ENCODE peak calls at places on chromosomes 4 and X, in ten cellular contexts. One of them, this sample, is unnamed.

GRCh38 chrX:125205084-125205917 is 114.4 kb upstream of the TEX13C start:
- DNase-seq in C1 segment of cervical spinal cord: no peak
- DNase-seq in upper lobe of right lung: no peak
- DNase-seq in Caco-2: no peak
- DNase-seq in stimulated activated CD4-positive, alpha-beta T cell treated with anti-CD3 and anti-CD28 coated beads, TNF-alpha, amount 100 ng/mL, for 1 hour: no peak
- DNase-seq in NCI-H1417: peak
- DNase-seq in mesendoderm: peak
- DNase-seq in NK-92 treated with Interleukin-12 subunit alpha and Interleukin-12 subunit beta, amount 100 ng/mL, for 24 hours: no peak
- DNase-seq in lower lobe of right lung: peak
- DNase-seq in activated T-helper 1 cell treated with anti-CD3 and anti-CD28 coated beads, Interleukin-2, amount 50 U/mL, for 16 hours: no peak
- DNase-seq in this sample: peak

GRCh38 chr4:163681208-163681821 is 186.8 kb downstream of the TMA16 start:
- DNase-seq in lower lobe of right lung: no peak
- DNase-seq in NK-92 treated with Interleukin-12 subunit alpha and Interleukin-12 subunit beta, amount 100 ng/mL, for 24 hours: peak
- DNase-seq in Caco-2: no peak
- DNase-seq in stimulated activated CD4-positive, alpha-beta T cell treated with anti-CD3 and anti-CD28 coated beads, TNF-alpha, amount 100 ng/mL, for 1 hour: no peak
- DNase-seq in NCI-H1417: no peak
- DNase-seq in C1 segment of cervical spinal cord: no peak
- DNase-seq in activated T-helper 1 cell treated with anti-CD3 and anti-CD28 coated beads, Interleukin-2, amount 50 U/mL, for 16 hours: no peak
- DNase-seq in mesendoderm: peak
- DNase-seq in upper lobe of right lung: no peak
- DNase-seq in this sample: no peak

GRCh38 chrX:70720721-70721120 is 187.8 kb downstream of the TEX11 start:
- DNase-seq in activated T-helper 1 cell treated with anti-CD3 and anti-CD28 coated beads, Interleukin-2, amount 50 U/mL, for 16 hours: no peak
- DNase-seq in upper lobe of right lung: no peak
- DNase-seq in NK-92 treated with Interleukin-12 subunit alpha and Interleukin-12 subunit beta, amount 100 ng/mL, for 24 hours: no peak
- DNase-seq in mesendoderm: no peak
- DNase-seq in C1 segment of cervical spinal cord: no peak
- DNase-seq in Caco-2: no peak
- DNase-seq in stimulated activated CD4-positive, alpha-beta T cell treated with anti-CD3 and anti-CD28 coated beads, TNF-alpha, amount 100 ng/mL, for 1 hour: no peak
- DNase-seq in lower lobe of right lung: no peak
- DNase-seq in NCI-H1417: no peak
- DNase-seq in this sample: no peak

GRCh38 chr4:67122029-67122428 is 423.3 kb downstream of the CENPC start:
- DNase-seq in upper lobe of right lung: no peak
- DNase-seq in NCI-H1417: no peak
- DNase-seq in lower lobe of right lung: no peak
- DNase-seq in stimulated activated CD4-positive, alpha-beta T cell treated with anti-CD3 and anti-CD28 coated beads, TNF-alpha, amount 100 ng/mL, for 1 hour: no peak
- DNase-seq in mesendoderm: peak
- DNase-seq in Caco-2: no peak
- DNase-seq in activated T-helper 1 cell treated with anti-CD3 and anti-CD28 coated beads, Interleukin-2, amount 50 U/mL, for 16 hours: no peak
- DNase-seq in C1 segment of cervical spinal cord: no peak
- DNase-seq in NK-92 treated with Interleukin-12 subunit alpha and Interleukin-12 subunit beta, amount 100 ng/mL, for 24 hours: no peak
- DNase-seq in this sample: no peak

GRCh38 chr4:48017108-48017527 is 546 bp downstream of the NIPAL1 start:
- DNase-seq in mesendoderm: peak
- DNase-seq in NK-92 treated with Interleukin-12 subunit alpha and Interleukin-12 subunit beta, amount 100 ng/mL, for 24 hours: no peak
- DNase-seq in NCI-H1417: peak
- DNase-seq in lower lobe of right lung: peak
- DNase-seq in activated T-helper 1 cell treated with anti-CD3 and anti-CD28 coated beads, Interleukin-2, amount 50 U/mL, for 16 hours: peak
- DNase-seq in Caco-2: peak
- DNase-seq in upper lobe of right lung: peak
- DNase-seq in C1 segment of cervical spinal cord: no peak
- DNase-seq in stimulated activated CD4-positive, alpha-beta T cell treated with anti-CD3 and anti-CD28 coated beads, TNF-alpha, amount 100 ng/mL, for 1 hour: peak
- DNase-seq in this sample: peak

GRCh38 chr4:87704000-87704399 is 53.9 kb downstream of the DMP1 start:
- DNase-seq in NK-92 treated with Interleukin-12 subunit alpha and Interleukin-12 subunit beta, amount 100 ng/mL, for 24 hours: no peak
- DNase-seq in stimulated activated CD4-positive, alpha-beta T cell treated with anti-CD3 and anti-CD28 coated beads, TNF-alpha, amount 100 ng/mL, for 1 hour: no peak
- DNase-seq in activated T-helper 1 cell treated with anti-CD3 and anti-CD28 coated beads, Interleukin-2, amount 50 U/mL, for 16 hours: no peak
- DNase-seq in Caco-2: no peak
- DNase-seq in lower lobe of right lung: no peak
- DNase-seq in C1 segment of cervical spinal cord: no peak
- DNase-seq in mesendoderm: no peak
- DNase-seq in NCI-H1417: no peak
- DNase-seq in upper lobe of right lung: no peak
- DNase-seq in this sample: no peak

GRCh38 chrX:153700376-153700945 is 12.7 kb downstream of the SLC6A8 start:
- DNase-seq in mesendoderm: no peak
- DNase-seq in NK-92 treated with Interleukin-12 subunit alpha and Interleukin-12 subunit beta, amount 100 ng/mL, for 24 hours: no peak
- DNase-seq in stimulated activated CD4-positive, alpha-beta T cell treated with anti-CD3 and anti-CD28 coated beads, TNF-alpha, amount 100 ng/mL, for 1 hour: no peak
- DNase-seq in Caco-2: no peak
- DNase-seq in upper lobe of right lung: no peak
- DNase-seq in lower lobe of right lung: no peak
- DNase-seq in NCI-H1417: no peak
- DNase-seq in activated T-helper 1 cell treated with anti-CD3 and anti-CD28 coated beads, Interleukin-2, amount 50 U/mL, for 16 hours: no peak
- DNase-seq in C1 segment of cervical spinal cord: no peak
- DNase-seq in this sample: no peak

GRCh38 chr4:71261633-71262121 is 77.1 kb upstream of the SLC4A4 start:
- DNase-seq in activated T-helper 1 cell treated with anti-CD3 and anti-CD28 coated beads, Interleukin-2, amount 50 U/mL, for 16 hours: no peak
- DNase-seq in lower lobe of right lung: no peak
- DNase-seq in stimulated activated CD4-positive, alpha-beta T cell treated with anti-CD3 and anti-CD28 coated beads, TNF-alpha, amount 100 ng/mL, for 1 hour: no peak
- DNase-seq in C1 segment of cervical spinal cord: no peak
- DNase-seq in NCI-H1417: no peak
- DNase-seq in NK-92 treated with Interleukin-12 subunit alpha and Interleukin-12 subunit beta, amount 100 ng/mL, for 24 hours: no peak
- DNase-seq in upper lobe of right lung: no peak
- DNase-seq in mesendoderm: no peak
- DNase-seq in Caco-2: no peak
- DNase-seq in this sample: no peak

GRCh38 chr4:128858875-128859696 is 49.6 kb downstream of the JADE1 start:
- DNase-seq in mesendoderm: no peak
- DNase-seq in Caco-2: no peak
- DNase-seq in NK-92 treated with Interleukin-12 subunit alpha and Interleukin-12 subunit beta, amount 100 ng/mL, for 24 hours: no peak
- DNase-seq in upper lobe of right lung: no peak
- DNase-seq in lower lobe of right lung: no peak
- DNase-seq in activated T-helper 1 cell treated with anti-CD3 and anti-CD28 coated beads, Interleukin-2, amount 50 U/mL, for 16 hours: no peak
- DNase-seq in NCI-H1417: no peak
- DNase-seq in C1 segment of cervical spinal cord: no peak
- DNase-seq in stimulated activated CD4-positive, alpha-beta T cell treated with anti-CD3 and anti-CD28 coated beads, TNF-alpha, amount 100 ng/mL, for 1 hour: no peak
- DNase-seq in this sample: no peak

GRCh38 chrX:56802428-56802827 is 73.4 kb downstream of the NBDY start:
- DNase-seq in C1 segment of cervical spinal cord: no peak
- DNase-seq in NCI-H1417: no peak
- DNase-seq in NK-92 treated with Interleukin-12 subunit alpha and Interleukin-12 subunit beta, amount 100 ng/mL, for 24 hours: no peak
- DNase-seq in mesendoderm: no peak
- DNase-seq in activated T-helper 1 cell treated with anti-CD3 and anti-CD28 coated beads, Interleukin-2, amount 50 U/mL, for 16 hours: no peak
- DNase-seq in stimulated activated CD4-positive, alpha-beta T cell treated with anti-CD3 and anti-CD28 coated beads, TNF-alpha, amount 100 ng/mL, for 1 hour: no peak
- DNase-seq in lower lobe of right lung: no peak
- DNase-seq in upper lobe of right lung: no peak
- DNase-seq in Caco-2: no peak
- DNase-seq in this sample: no peak

GRCh38 chr4:80202190-80202711 is 4.9 kb downstream of the PRDM8 start:
- DNase-seq in upper lobe of right lung: peak
- DNase-seq in stimulated activated CD4-positive, alpha-beta T cell treated with anti-CD3 and anti-CD28 coated beads, TNF-alpha, amount 100 ng/mL, for 1 hour: peak
- DNase-seq in NK-92 treated with Interleukin-12 subunit alpha and Interleukin-12 subunit beta, amount 100 ng/mL, for 24 hours: peak
- DNase-seq in NCI-H1417: peak
- DNase-seq in activated T-helper 1 cell treated with anti-CD3 and anti-CD28 coated beads, Interleukin-2, amount 50 U/mL, for 16 hours: peak
- DNase-seq in lower lobe of right lung: peak
- DNase-seq in C1 segment of cervical spinal cord: no peak
- DNase-seq in Caco-2: peak
- DNase-seq in mesendoderm: peak
- DNase-seq in this sample: peak

GRCh38 chr4:112747035-112747434 is 110.1 kb downstream of the LARP7 start:
- DNase-seq in Caco-2: no peak
- DNase-seq in stimulated activated CD4-positive, alpha-beta T cell treated with anti-CD3 and anti-CD28 coated beads, TNF-alpha, amount 100 ng/mL, for 1 hour: no peak
- DNase-seq in NCI-H1417: no peak
- DNase-seq in activated T-helper 1 cell treated with anti-CD3 and anti-CD28 coated beads, Interleukin-2, amount 50 U/mL, for 16 hours: no peak
- DNase-seq in lower lobe of right lung: no peak
- DNase-seq in C1 segment of cervical spinal cord: no peak
- DNase-seq in upper lobe of right lung: no peak
- DNase-seq in mesendoderm: peak
- DNase-seq in NK-92 treated with Interleukin-12 subunit alpha and Interleukin-12 subunit beta, amount 100 ng/mL, for 24 hours: no peak
- DNase-seq in this sample: no peak

GRCh38 chr4:152357206-152357605 is 178.7 kb downstream of the FBXW7 start:
- DNase-seq in Caco-2: no peak
- DNase-seq in mesendoderm: no peak
- DNase-seq in activated T-helper 1 cell treated with anti-CD3 and anti-CD28 coated beads, Interleukin-2, amount 50 U/mL, for 16 hours: no peak
- DNase-seq in NCI-H1417: no peak
- DNase-seq in upper lobe of right lung: peak
- DNase-seq in lower lobe of right lung: peak
- DNase-seq in NK-92 treated with Interleukin-12 subunit alpha and Interleukin-12 subunit beta, amount 100 ng/mL, for 24 hours: no peak
- DNase-seq in stimulated activated CD4-positive, alpha-beta T cell treated with anti-CD3 and anti-CD28 coated beads, TNF-alpha, amount 100 ng/mL, for 1 hour: no peak
- DNase-seq in C1 segment of cervical spinal cord: no peak
- DNase-seq in this sample: no peak

GRCh38 chrX:151753313-151754041 is 18.9 kb downstream of the CNGA2 start:
- DNase-seq in lower lobe of right lung: peak
- DNase-seq in NK-92 treated with Interleukin-12 subunit alpha and Interleukin-12 subunit beta, amount 100 ng/mL, for 24 hours: no peak
- DNase-seq in stimulated activated CD4-positive, alpha-beta T cell treated with anti-CD3 and anti-CD28 coated beads, TNF-alpha, amount 100 ng/mL, for 1 hour: no peak
- DNase-seq in upper lobe of right lung: peak
- DNase-seq in C1 segment of cervical spinal cord: no peak
- DNase-seq in mesendoderm: peak
- DNase-seq in activated T-helper 1 cell treated with anti-CD3 and anti-CD28 coated beads, Interleukin-2, amount 50 U/mL, for 16 hours: no peak
- DNase-seq in Caco-2: peak
- DNase-seq in NCI-H1417: peak
- DNase-seq in this sample: peak

GRCh38 chrX:38610839-38611238 is 49.5 kb downstream of the TSPAN7 start:
- DNase-seq in activated T-helper 1 cell treated with anti-CD3 and anti-CD28 coated beads, Interleukin-2, amount 50 U/mL, for 16 hours: no peak
- DNase-seq in stimulated activated CD4-positive, alpha-beta T cell treated with anti-CD3 and anti-CD28 coated beads, TNF-alpha, amount 100 ng/mL, for 1 hour: no peak
- DNase-seq in lower lobe of right lung: no peak
- DNase-seq in Caco-2: no peak
- DNase-seq in upper lobe of right lung: no peak
- DNase-seq in mesendoderm: no peak
- DNase-seq in NCI-H1417: no peak
- DNase-seq in NK-92 treated with Interleukin-12 subunit alpha and Interleukin-12 subunit beta, amount 100 ng/mL, for 24 hours: no peak
- DNase-seq in C1 segment of cervical spinal cord: no peak
- DNase-seq in this sample: no peak

GRCh38 chrX:80550722-80551121 is 130.5 kb downstream of the TENT5D start:
- DNase-seq in NCI-H1417: no peak
- DNase-seq in stimulated activated CD4-positive, alpha-beta T cell treated with anti-CD3 and anti-CD28 coated beads, TNF-alpha, amount 100 ng/mL, for 1 hour: no peak
- DNase-seq in upper lobe of right lung: no peak
- DNase-seq in NK-92 treated with Interleukin-12 subunit alpha and Interleukin-12 subunit beta, amount 100 ng/mL, for 24 hours: no peak
- DNase-seq in activated T-helper 1 cell treated with anti-CD3 and anti-CD28 coated beads, Interleukin-2, amount 50 U/mL, for 16 hours: no peak
- DNase-seq in lower lobe of right lung: no peak
- DNase-seq in Caco-2: no peak
- DNase-seq in C1 segment of cervical spinal cord: no peak
- DNase-seq in mesendoderm: peak
- DNase-seq in this sample: no peak

GRCh38 chr4:106287353-106287969 is 28.5 kb downstream of the TBCK start:
- DNase-seq in lower lobe of right lung: no peak
- DNase-seq in NK-92 treated with Interleukin-12 subunit alpha and Interleukin-12 subunit beta, amount 100 ng/mL, for 24 hours: peak
- DNase-seq in activated T-helper 1 cell treated with anti-CD3 and anti-CD28 coated beads, Interleukin-2, amount 50 U/mL, for 16 hours: no peak
- DNase-seq in mesendoderm: peak
- DNase-seq in stimulated activated CD4-positive, alpha-beta T cell treated with anti-CD3 and anti-CD28 coated beads, TNF-alpha, amount 100 ng/mL, for 1 hour: no peak
- DNase-seq in Caco-2: peak
- DNase-seq in upper lobe of right lung: no peak
- DNase-seq in NCI-H1417: no peak
- DNase-seq in C1 segment of cervical spinal cord: no peak
- DNase-seq in this sample: no peak

GRCh38 chr4:113921089-113921842 is 58.2 kb downstream of the ARSJ start:
- DNase-seq in stimulated activated CD4-positive, alpha-beta T cell treated with anti-CD3 and anti-CD28 coated beads, TNF-alpha, amount 100 ng/mL, for 1 hour: no peak
- DNase-seq in NCI-H1417: no peak
- DNase-seq in NK-92 treated with Interleukin-12 subunit alpha and Interleukin-12 subunit beta, amount 100 ng/mL, for 24 hours: no peak
- DNase-seq in C1 segment of cervical spinal cord: no peak
- DNase-seq in lower lobe of right lung: no peak
- DNase-seq in activated T-helper 1 cell treated with anti-CD3 and anti-CD28 coated beads, Interleukin-2, amount 50 U/mL, for 16 hours: no peak
- DNase-seq in mesendoderm: no peak
- DNase-seq in upper lobe of right lung: no peak
- DNase-seq in Caco-2: no peak
- DNase-seq in this sample: no peak

GRCh38 chr4:38189445-38189844 is 229.2 kb downstream of the PTTG2 start:
- DNase-seq in mesendoderm: peak
- DNase-seq in NCI-H1417: no peak
- DNase-seq in activated T-helper 1 cell treated with anti-CD3 and anti-CD28 coated beads, Interleukin-2, amount 50 U/mL, for 16 hours: no peak
- DNase-seq in stimulated activated CD4-positive, alpha-beta T cell treated with anti-CD3 and anti-CD28 coated beads, TNF-alpha, amount 100 ng/mL, for 1 hour: no peak
- DNase-seq in Caco-2: no peak
- DNase-seq in NK-92 treated with Interleukin-12 subunit alpha and Interleukin-12 subunit beta, amount 100 ng/mL, for 24 hours: peak
- DNase-seq in lower lobe of right lung: no peak
- DNase-seq in upper lobe of right lung: no peak
- DNase-seq in C1 segment of cervical spinal cord: no peak
- DNase-seq in this sample: no peak

GRCh38 chr4:38150766-38151165 is 190.6 kb downstream of the PTTG2 start:
- DNase-seq in upper lobe of right lung: no peak
- DNase-seq in lower lobe of right lung: no peak
- DNase-seq in mesendoderm: no peak
- DNase-seq in C1 segment of cervical spinal cord: no peak
- DNase-seq in stimulated activated CD4-positive, alpha-beta T cell treated with anti-CD3 and anti-CD28 coated beads, TNF-alpha, amount 100 ng/mL, for 1 hour: no peak
- DNase-seq in activated T-helper 1 cell treated with anti-CD3 and anti-CD28 coated beads, Interleukin-2, amount 50 U/mL, for 16 hours: no peak
- DNase-seq in Caco-2: no peak
- DNase-seq in NK-92 treated with Interleukin-12 subunit alpha and Interleukin-12 subunit beta, amount 100 ng/mL, for 24 hours: no peak
- DNase-seq in NCI-H1417: no peak
- DNase-seq in this sample: no peak

GRCh38 chrX:34638116-34638515 is 19.0 kb downstream of the TMEM47 start:
- DNase-seq in NK-92 treated with Interleukin-12 subunit alpha and Interleukin-12 subunit beta, amount 100 ng/mL, for 24 hours: no peak
- DNase-seq in mesendoderm: peak
- DNase-seq in lower lobe of right lung: no peak
- DNase-seq in stimulated activated CD4-positive, alpha-beta T cell treated with anti-CD3 and anti-CD28 coated beads, TNF-alpha, amount 100 ng/mL, for 1 hour: no peak
- DNase-seq in activated T-helper 1 cell treated with anti-CD3 and anti-CD28 coated beads, Interleukin-2, amount 50 U/mL, for 16 hours: no peak
- DNase-seq in C1 segment of cervical spinal cord: no peak
- DNase-seq in upper lobe of right lung: no peak
- DNase-seq in NCI-H1417: peak
- DNase-seq in Caco-2: no peak
- DNase-seq in this sample: no peak

GRCh38 chrX:41180194-41180902 is 95.1 kb downstream of the USP9X start:
- DNase-seq in C1 segment of cervical spinal cord: no peak
- DNase-seq in upper lobe of right lung: no peak
- DNase-seq in stimulated activated CD4-positive, alpha-beta T cell treated with anti-CD3 and anti-CD28 coated beads, TNF-alpha, amount 100 ng/mL, for 1 hour: no peak
- DNase-seq in mesendoderm: peak
- DNase-seq in NK-92 treated with Interleukin-12 subunit alpha and Interleukin-12 subunit beta, amount 100 ng/mL, for 24 hours: peak
- DNase-seq in Caco-2: peak
- DNase-seq in NCI-H1417: peak
- DNase-seq in lower lobe of right lung: no peak
- DNase-seq in activated T-helper 1 cell treated with anti-CD3 and anti-CD28 coated beads, Interleukin-2, amount 50 U/mL, for 16 hours: peak
- DNase-seq in this sample: no peak

GRCh38 chr4:42653606-42654560 is 3.0 kb downstream of the ATP8A1 start:
- DNase-seq in activated T-helper 1 cell treated with anti-CD3 and anti-CD28 coated beads, Interleukin-2, amount 50 U/mL, for 16 hours: no peak
- DNase-seq in lower lobe of right lung: no peak
- DNase-seq in Caco-2: no peak
- DNase-seq in mesendoderm: no peak
- DNase-seq in NCI-H1417: no peak
- DNase-seq in stimulated activated CD4-positive, alpha-beta T cell treated with anti-CD3 and anti-CD28 coated beads, TNF-alpha, amount 100 ng/mL, for 1 hour: no peak
- DNase-seq in upper lobe of right lung: no peak
- DNase-seq in NK-92 treated with Interleukin-12 subunit alpha and Interleukin-12 subunit beta, amount 100 ng/mL, for 24 hours: no peak
- DNase-seq in C1 segment of cervical spinal cord: no peak
- DNase-seq in this sample: no peak

This sample was measured in progenitor cell of endocrine pancreas.